ENCODE peak calls at places on chromosome 17, in four cellular contexts. W, C, V and F are unnamed samples. For H3K36me3, the result is how much of the 10 kb centered on the place peaks cover.

GRCh38 chr17:16027708-16028584 is 28.3 kb downstream of the TTC19 start:
- DNase-seq in W (no peak), C (peak), V (no peak), F (no peak)

GRCh38 chr17:69967910-69968411 is 107.1 kb upstream of the KCNJ16 start:
- DNase-seq in W (no peak), C (peak), V (no peak), F (no peak)

GRCh38 chr17:82083009-82083408 is 15.0 kb downstream of the FASN start:
- DNase-seq in W (no peak), C (no peak), V (no peak), F (no peak)

GRCh38 chr17:2707721-2708584 is 3.6 kb downstream of the CLUH start:
- DNase-seq in W (no peak), C (peak), V (peak), F (no peak)

GRCh38 chr17:45783593-45784292 is 377 bp upstream of the CRHR1 start:
- DNase-seq in W (no peak), C (no peak), V (peak), F (peak)

GRCh38 chr17:62696726-62697490 is 69.4 kb downstream of the MRC2 start:
- DNase-seq in W (no peak), C (peak), V (no peak), F (no peak)

GRCh38 chr17:49616546-49617205 is 41.0 kb downstream of the NXPH3 start:
- DNase-seq in W (no peak), C (peak), V (no peak), F (no peak)

GRCh38 chr17:50127661-50128361 is 2.1 kb downstream of the SAMD14 start:
- DNase-seq in W (no peak), C (no peak), V (peak), F (no peak)

GRCh38 chr17:82973456-82974135 is 105.8 kb upstream of the METRNL start:
- DNase-seq in W (no peak), C (no peak), V (no peak), F (no peak)

GRCh38 chr17:74373838-74374606 is 6.7 kb downstream of the GPR142 start:
- DNase-seq in W (peak), C (no peak), V (no peak), F (no peak)

DNA sequence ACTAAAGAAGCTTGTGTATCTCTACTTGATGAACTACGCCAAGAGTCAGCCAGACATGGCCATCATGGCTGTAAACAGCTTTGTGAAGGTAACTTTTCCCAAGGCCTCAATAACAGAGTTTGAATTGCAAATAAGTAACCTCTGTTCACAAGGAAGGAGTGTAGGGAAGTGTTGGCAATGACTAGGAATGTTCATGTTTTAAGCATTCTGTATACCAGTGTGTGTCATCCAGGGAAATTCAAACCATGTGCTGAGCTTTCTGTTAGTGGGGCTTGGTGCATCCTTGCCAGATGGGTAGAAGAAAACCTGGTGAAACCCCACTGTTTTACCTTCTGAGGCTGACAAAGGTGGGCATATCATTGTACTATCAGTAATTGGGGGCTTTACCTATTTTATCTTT is 18.6 kb downstream of the AP2B1 start:
- DNase-seq in W (no peak), C (peak), V (no peak), F (no peak)
- H3K36me3 ChIP-seq in W (under half), C (half or more), V (under half), F (half or more)

DNA sequence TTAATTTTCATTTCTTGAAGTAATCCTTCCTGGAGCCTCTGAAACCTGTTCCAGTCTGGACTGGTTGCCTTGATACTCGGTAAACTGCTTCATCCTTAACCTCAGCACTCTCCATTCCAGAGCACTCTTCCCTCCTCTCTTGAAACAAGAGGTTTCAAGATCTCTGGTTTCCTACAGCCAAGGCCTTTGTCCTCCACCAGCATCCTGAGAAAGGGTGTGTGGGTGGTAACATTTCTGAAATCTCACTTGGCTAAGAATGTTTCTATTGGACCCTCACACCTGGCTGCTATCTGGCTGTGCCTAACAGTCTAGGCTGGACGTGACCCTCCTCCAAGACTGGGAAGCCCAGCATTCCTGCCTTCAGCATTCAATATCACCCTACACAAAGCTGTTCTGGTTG is 99.7 kb downstream of the CYTH1 start:
- DNase-seq in W (no peak), C (no peak), V (no peak), F (no peak)
- H3K36me3 ChIP-seq in W (under half), C (under half), V (under half), F (under half)

GRCh38 chr17:973053-973452 is 6.5 kb downstream of the NXN start:
- DNase-seq in W (peak), C (no peak), V (peak), F (no peak)
- H3K36me3 ChIP-seq in W (under half), C (under half), V (under half), F (under half)

DNA sequence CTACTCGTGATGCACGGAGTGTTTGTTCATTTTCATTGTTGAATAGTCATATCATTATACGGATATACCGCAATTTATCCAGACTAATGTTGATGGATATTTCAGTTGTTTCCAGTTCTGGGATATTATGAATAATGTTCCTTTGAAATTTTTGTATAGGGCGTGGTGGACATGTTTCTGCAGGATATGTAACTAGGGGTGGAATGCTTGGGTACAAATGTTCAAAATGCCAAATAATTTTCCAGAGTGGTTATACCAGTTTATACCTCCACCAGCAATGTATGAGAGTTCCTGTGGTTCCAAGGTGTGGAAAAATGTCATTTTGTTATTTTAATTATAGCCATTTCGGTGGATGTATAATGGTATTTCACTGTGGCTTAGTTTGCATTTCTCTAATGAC is 53.6 kb downstream of the NUP88 start:
- DNase-seq in W (no peak), C (no peak), V (no peak), F (no peak)
- H3K36me3 ChIP-seq in W (under half), C (under half), V (under half), F (half or more)

GRCh38 chr17:28684963-28685362 is 23.0 kb downstream of the SUPT6H start:
- DNase-seq in W (no peak), C (peak), V (no peak), F (no peak)
- H3K36me3 ChIP-seq in W (under half), C (half or more), V (half or more), F (half or more)

GRCh38 chr17:4180791-4181190 is 37.8 kb downstream of the CYB5D2 start:
- DNase-seq in W (no peak), C (no peak), V (no peak), F (no peak)

GRCh38 chr17:4178651-4179050 is 35.7 kb downstream of the CYB5D2 start:
- DNase-seq in W (no peak), C (no peak), V (no peak), F (no peak)

GRCh38 chr17:4177732-4178131 is 34.7 kb downstream of the CYB5D2 start:
- DNase-seq in W (no peak), C (no peak), V (no peak), F (no peak)

GRCh38 chr17:4176803-4177472 is 33.9 kb downstream of the CYB5D2 start:
- DNase-seq in W (no peak), C (no peak), V (no peak), F (no peak)

GRCh38 chr17:4179071-4179470 is 36.1 kb downstream of the CYB5D2 start:
- DNase-seq in W (no peak), C (no peak), V (no peak), F (no peak)
- H3K36me3 ChIP-seq in W (under half), C (under half), V (half or more), F (half or more)

DNA sequence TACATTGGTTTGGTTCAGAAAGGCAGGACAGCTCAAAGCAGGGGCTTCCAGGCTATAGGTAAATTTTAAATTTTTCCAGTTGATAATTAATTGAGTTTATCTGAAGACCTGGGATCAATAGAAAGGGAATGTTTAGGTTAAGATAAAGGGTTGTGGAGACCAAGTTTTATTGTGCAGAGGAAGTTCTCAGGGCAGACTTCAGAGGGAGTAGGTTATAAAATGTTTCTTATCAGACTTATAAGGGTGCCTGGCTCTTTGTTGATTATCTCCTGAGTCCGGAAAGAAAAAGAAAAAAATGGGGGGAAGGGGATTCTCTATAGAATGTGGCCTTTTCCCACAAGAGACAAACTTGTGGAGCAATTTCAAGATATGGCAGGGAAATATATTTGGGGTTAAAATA is 15.9 kb downstream of the SLC46A1 start:
- DNase-seq in W (no peak), C (no peak), V (no peak), F (no peak)
- H3K36me3 ChIP-seq in W (under half), C (under half), V (under half), F (under half)

GRCh38 chr17:30483159-30483558 is 6.0 kb downstream of the GOSR1 start:
- DNase-seq in W (no peak), C (no peak), V (no peak), F (no peak)
- H3K36me3 ChIP-seq in W (under half), C (half or more), V (under half), F (under half)